ENCODE peak calls at places on chromosomes 2 and 18, in eight cellular contexts. One of them, this sample, is unnamed.

GRCh38 chr2:164793531-164793930 is 48.1 kb downstream of the COBLL1 start:
- DNase-seq in SK-MEL-5: no peak
- DNase-seq in stimulated activated CD4-positive, alpha-beta T cell treated with anti-CD3 and anti-CD28 coated beads, Interleukin-2, amount 100 ng/mL, for 24 hours: no peak
- DNase-seq in fibroblast of the aortic adventitia: peak
- DNase-seq in activated CD4-positive, alpha-beta T cell treated with anti-CD3 and anti-CD28 coated beads for 4 hours: no peak
- DNase-seq in amygdala: no peak
- DNase-seq in DMS153: no peak
- DNase-seq in Panc1: no peak
- DNase-seq in this sample: no peak

GRCh38 chr18:9804517-9805104 is 81.2 kb upstream of the TXNDC2 start:
- DNase-seq in SK-MEL-5: no peak
- DNase-seq in stimulated activated CD4-positive, alpha-beta T cell treated with anti-CD3 and anti-CD28 coated beads, Interleukin-2, amount 100 ng/mL, for 24 hours: no peak
- DNase-seq in fibroblast of the aortic adventitia: no peak
- DNase-seq in activated CD4-positive, alpha-beta T cell treated with anti-CD3 and anti-CD28 coated beads for 4 hours: no peak
- DNase-seq in amygdala: no peak
- DNase-seq in DMS153: peak
- DNase-seq in Panc1: no peak
- DNase-seq in this sample: no peak

GRCh38 chr2:74003494-74004211 is 18.9 kb downstream of the TET3 start:
- DNase-seq in SK-MEL-5: no peak
- DNase-seq in stimulated activated CD4-positive, alpha-beta T cell treated with anti-CD3 and anti-CD28 coated beads, Interleukin-2, amount 100 ng/mL, for 24 hours: no peak
- DNase-seq in fibroblast of the aortic adventitia: peak
- DNase-seq in activated CD4-positive, alpha-beta T cell treated with anti-CD3 and anti-CD28 coated beads for 4 hours: peak
- DNase-seq in amygdala: no peak
- DNase-seq in DMS153: no peak
- DNase-seq in Panc1: no peak
- DNase-seq in this sample: no peak

GRCh38 chr2:67476808-67477790 is 80.0 kb downstream of the ETAA1 start:
- DNase-seq in SK-MEL-5: peak
- DNase-seq in stimulated activated CD4-positive, alpha-beta T cell treated with anti-CD3 and anti-CD28 coated beads, Interleukin-2, amount 100 ng/mL, for 24 hours: no peak
- DNase-seq in fibroblast of the aortic adventitia: peak
- DNase-seq in activated CD4-positive, alpha-beta T cell treated with anti-CD3 and anti-CD28 coated beads for 4 hours: no peak
- DNase-seq in amygdala: no peak
- DNase-seq in DMS153: peak
- DNase-seq in Panc1: peak
- DNase-seq in this sample: peak

GRCh38 chr18:45049548-45050307 is 369.0 kb downstream of the SETBP1 start:
- DNase-seq in SK-MEL-5: no peak
- DNase-seq in stimulated activated CD4-positive, alpha-beta T cell treated with anti-CD3 and anti-CD28 coated beads, Interleukin-2, amount 100 ng/mL, for 24 hours: no peak
- DNase-seq in fibroblast of the aortic adventitia: peak
- DNase-seq in activated CD4-positive, alpha-beta T cell treated with anti-CD3 and anti-CD28 coated beads for 4 hours: no peak
- DNase-seq in amygdala: no peak
- DNase-seq in DMS153: no peak
- DNase-seq in Panc1: no peak
- DNase-seq in this sample: no peak

GRCh38 chr2:42054657-42055430 is 7.0 kb downstream of the PKDCC start:
- DNase-seq in SK-MEL-5: no peak
- DNase-seq in stimulated activated CD4-positive, alpha-beta T cell treated with anti-CD3 and anti-CD28 coated beads, Interleukin-2, amount 100 ng/mL, for 24 hours: no peak
- DNase-seq in fibroblast of the aortic adventitia: no peak
- DNase-seq in activated CD4-positive, alpha-beta T cell treated with anti-CD3 and anti-CD28 coated beads for 4 hours: no peak
- DNase-seq in amygdala: no peak
- DNase-seq in DMS153: no peak
- DNase-seq in Panc1: no peak
- DNase-seq in this sample: peak

GRCh38 chr2:72330673-72331072 is 183.0 kb upstream of the CYP26B1 start:
- DNase-seq in SK-MEL-5: no peak
- DNase-seq in stimulated activated CD4-positive, alpha-beta T cell treated with anti-CD3 and anti-CD28 coated beads, Interleukin-2, amount 100 ng/mL, for 24 hours: no peak
- DNase-seq in fibroblast of the aortic adventitia: no peak
- DNase-seq in activated CD4-positive, alpha-beta T cell treated with anti-CD3 and anti-CD28 coated beads for 4 hours: no peak
- DNase-seq in amygdala: no peak
- DNase-seq in DMS153: peak
- DNase-seq in Panc1: no peak
- DNase-seq in this sample: no peak

GRCh38 chr2:148161909-148162308 is 141.0 kb downstream of the MBD5 start:
- DNase-seq in SK-MEL-5: no peak
- DNase-seq in stimulated activated CD4-positive, alpha-beta T cell treated with anti-CD3 and anti-CD28 coated beads, Interleukin-2, amount 100 ng/mL, for 24 hours: no peak
- DNase-seq in fibroblast of the aortic adventitia: no peak
- DNase-seq in activated CD4-positive, alpha-beta T cell treated with anti-CD3 and anti-CD28 coated beads for 4 hours: no peak
- DNase-seq in amygdala: no peak
- DNase-seq in DMS153: no peak
- DNase-seq in Panc1: no peak
- DNase-seq in this sample: no peak

GRCh38 chr2:17627434-17627833 is 86.9 kb downstream of the VSNL1 start:
- DNase-seq in SK-MEL-5: no peak
- DNase-seq in stimulated activated CD4-positive, alpha-beta T cell treated with anti-CD3 and anti-CD28 coated beads, Interleukin-2, amount 100 ng/mL, for 24 hours: no peak
- DNase-seq in fibroblast of the aortic adventitia: no peak
- DNase-seq in activated CD4-positive, alpha-beta T cell treated with anti-CD3 and anti-CD28 coated beads for 4 hours: no peak
- DNase-seq in amygdala: no peak
- DNase-seq in DMS153: no peak
- DNase-seq in Panc1: no peak
- DNase-seq in this sample: no peak

GRCh38 chr2:185738679-185739472 is at the start of gene FSIP2:
- DNase-seq in SK-MEL-5: peak
- DNase-seq in stimulated activated CD4-positive, alpha-beta T cell treated with anti-CD3 and anti-CD28 coated beads, Interleukin-2, amount 100 ng/mL, for 24 hours: no peak
- DNase-seq in fibroblast of the aortic adventitia: peak
- DNase-seq in activated CD4-positive, alpha-beta T cell treated with anti-CD3 and anti-CD28 coated beads for 4 hours: no peak
- DNase-seq in amygdala: no peak
- DNase-seq in DMS153: no peak
- DNase-seq in Panc1: no peak
- DNase-seq in this sample: peak

GRCh38 chr2:150175034-150175433 is 312.4 kb downstream of the RND3 start:
- DNase-seq in SK-MEL-5: no peak
- DNase-seq in stimulated activated CD4-positive, alpha-beta T cell treated with anti-CD3 and anti-CD28 coated beads, Interleukin-2, amount 100 ng/mL, for 24 hours: no peak
- DNase-seq in fibroblast of the aortic adventitia: no peak
- DNase-seq in activated CD4-positive, alpha-beta T cell treated with anti-CD3 and anti-CD28 coated beads for 4 hours: no peak
- DNase-seq in amygdala: no peak
- DNase-seq in DMS153: no peak
- DNase-seq in Panc1: no peak
- DNase-seq in this sample: no peak

GRCh38 chr2:153873062-153874048 is 1.6 kb downstream of the GALNT13 start:
- DNase-seq in SK-MEL-5: no peak
- DNase-seq in stimulated activated CD4-positive, alpha-beta T cell treated with anti-CD3 and anti-CD28 coated beads, Interleukin-2, amount 100 ng/mL, for 24 hours: no peak
- DNase-seq in fibroblast of the aortic adventitia: no peak
- DNase-seq in activated CD4-positive, alpha-beta T cell treated with anti-CD3 and anti-CD28 coated beads for 4 hours: no peak
- DNase-seq in amygdala: no peak
- DNase-seq in DMS153: no peak
- DNase-seq in Panc1: no peak
- DNase-seq in this sample: no peak

GRCh38 chr2:239275037-239275685 is 125.7 kb downstream of the HDAC4 start:
- DNase-seq in SK-MEL-5: peak
- DNase-seq in stimulated activated CD4-positive, alpha-beta T cell treated with anti-CD3 and anti-CD28 coated beads, Interleukin-2, amount 100 ng/mL, for 24 hours: peak
- DNase-seq in fibroblast of the aortic adventitia: peak
- DNase-seq in activated CD4-positive, alpha-beta T cell treated with anti-CD3 and anti-CD28 coated beads for 4 hours: peak
- DNase-seq in amygdala: peak
- DNase-seq in DMS153: peak
- DNase-seq in Panc1: peak
- DNase-seq in this sample: peak

GRCh38 chr2:84085562-84085961 is 373.5 kb downstream of the SUCLG1 start:
- DNase-seq in SK-MEL-5: no peak
- DNase-seq in stimulated activated CD4-positive, alpha-beta T cell treated with anti-CD3 and anti-CD28 coated beads, Interleukin-2, amount 100 ng/mL, for 24 hours: no peak
- DNase-seq in fibroblast of the aortic adventitia: no peak
- DNase-seq in activated CD4-positive, alpha-beta T cell treated with anti-CD3 and anti-CD28 coated beads for 4 hours: no peak
- DNase-seq in amygdala: no peak
- DNase-seq in DMS153: no peak
- DNase-seq in Panc1: no peak
- DNase-seq in this sample: no peak

GRCh38 chr2:168904358-168904757 is 3.3 kb downstream of the G6PC2 start:
- DNase-seq in SK-MEL-5: no peak
- DNase-seq in stimulated activated CD4-positive, alpha-beta T cell treated with anti-CD3 and anti-CD28 coated beads, Interleukin-2, amount 100 ng/mL, for 24 hours: no peak
- DNase-seq in fibroblast of the aortic adventitia: no peak
- DNase-seq in activated CD4-positive, alpha-beta T cell treated with anti-CD3 and anti-CD28 coated beads for 4 hours: no peak
- DNase-seq in amygdala: no peak
- DNase-seq in DMS153: no peak
- DNase-seq in Panc1: no peak
- DNase-seq in this sample: no peak

GRCh38 chr2:128978155-128978707 is 659.6 kb upstream of the HS6ST1 start:
- DNase-seq in SK-MEL-5: no peak
- DNase-seq in stimulated activated CD4-positive, alpha-beta T cell treated with anti-CD3 and anti-CD28 coated beads, Interleukin-2, amount 100 ng/mL, for 24 hours: no peak
- DNase-seq in fibroblast of the aortic adventitia: no peak
- DNase-seq in activated CD4-positive, alpha-beta T cell treated with anti-CD3 and anti-CD28 coated beads for 4 hours: no peak
- DNase-seq in amygdala: no peak
- DNase-seq in DMS153: no peak
- DNase-seq in Panc1: no peak
- DNase-seq in this sample: peak

GRCh38 chr18:78794031-78794430 is 185.6 kb upstream of the SALL3 start:
- DNase-seq in SK-MEL-5: no peak
- DNase-seq in stimulated activated CD4-positive, alpha-beta T cell treated with anti-CD3 and anti-CD28 coated beads, Interleukin-2, amount 100 ng/mL, for 24 hours: no peak
- DNase-seq in fibroblast of the aortic adventitia: no peak
- DNase-seq in activated CD4-positive, alpha-beta T cell treated with anti-CD3 and anti-CD28 coated beads for 4 hours: no peak
- DNase-seq in amygdala: no peak
- DNase-seq in DMS153: no peak
- DNase-seq in Panc1: no peak
- DNase-seq in this sample: no peak